ENCODE peak calls at places on chromosomes 3 and 15, in ten cellular contexts. K, W, U, F, Z, I, T, L, N and G are unnamed samples. For H3K4me1, the result is how much of the 10 kb centered on the place peaks cover.

GRCh38 chr3:126525091-126525852 is 1.3 kb downstream of the CHST13 start:
- DNase-seq in K (no peak), I (no peak), Z (no peak), T (peak), F (no peak), L (no peak), W (no peak), N (no peak), U (no peak), G (peak)

GRCh38 chr15:62483817-62484216 is 318.7 kb upstream of the C2CD4B start:
- DNase-seq in I (peak), T (no peak), U (no peak), Z (no peak), K (no peak), F (peak), W (no peak), L (peak), N (no peak), G (peak)

GRCh38 chr3:144821583-144821982 is 850.0 kb downstream of the DIPK2A start:
- DNase-seq in I (no peak), U (no peak), T (no peak), K (no peak), Z (no peak), F (no peak), L (peak), W (no peak), N (no peak), G (no peak)

GRCh38 chr3:14577897-14578296 is 37.8 kb upstream of the GRIP2 start:
- DNase-seq in T (no peak), I (no peak), N (no peak), U (no peak), Z (no peak), W (no peak), F (no peak), L (no peak), K (no peak), G (no peak)

GRCh38 chr3:64454179-64454578 is 228.9 kb upstream of the PRICKLE2 start:
- DNase-seq in N (no peak), T (no peak), W (peak), Z (no peak), K (no peak), L (peak), I (no peak), U (no peak), F (no peak), G (no peak)

GRCh38 chr3:142999881-143000280 is 1.5 kb upstream of the U2SURP start:
- DNase-seq in L (no peak), N (no peak), F (no peak), I (no peak), U (peak), K (no peak), Z (no peak), W (peak), T (no peak), G (no peak)

GRCh38 chr15:79101866-79102581 is 11.4 kb upstream of the RASGRF1 start:
- DNase-seq in F (no peak), W (no peak), L (peak), T (no peak), K (no peak), Z (no peak), I (no peak), U (no peak), N (peak), G (no peak)

GRCh38 chr3:64983583-64984359 is 296.0 kb upstream of the ADAMTS9 start:
- DNase-seq in I (peak), Z (no peak), L (peak), W (no peak), U (peak), N (no peak), T (no peak), F (no peak), K (no peak), G (peak)

GRCh38 chr15:39783244-39783820 is 691 bp upstream of the FSIP1 start:
- DNase-seq in L (peak), I (no peak), Z (no peak), K (no peak), T (no peak), U (peak), N (no peak), W (peak), F (no peak), G (no peak)

GRCh38 chr3:72042397-72043211 is 257.7 kb upstream of the PROK2 start:
- DNase-seq in W (peak), F (no peak), I (no peak), U (no peak), N (peak), Z (no peak), K (no peak), L (peak), T (no peak), G (no peak)

GRCh38 chr15:70826634-70827033 is 27.3 kb downstream of the LARP6 start:
- DNase-seq in W (peak), K (no peak), F (peak), L (peak), I (no peak), U (no peak), T (no peak), Z (no peak), N (peak), G (no peak)

GRCh38 chr3:10299175-10299574 is 6.4 kb upstream of the GHRL start:
- DNase-seq in T (no peak), U (no peak), N (no peak), K (no peak), I (no peak), F (no peak), W (no peak), L (peak), Z (no peak), G (no peak)

GRCh38 chr15:33534642-33535041 is 223.9 kb downstream of the RYR3 start:
- DNase-seq in N (no peak), W (no peak), K (no peak), U (no peak), L (no peak), T (no peak), Z (no peak), I (no peak), F (no peak), G (no peak)

GRCh38 chr3:112253301-112253971 is 40.6 kb downstream of the SLC9C1 start:
- DNase-seq in L (no peak), F (no peak), U (no peak), N (no peak), Z (no peak), W (no peak), K (no peak), T (no peak), I (no peak), G (no peak)

DNA sequence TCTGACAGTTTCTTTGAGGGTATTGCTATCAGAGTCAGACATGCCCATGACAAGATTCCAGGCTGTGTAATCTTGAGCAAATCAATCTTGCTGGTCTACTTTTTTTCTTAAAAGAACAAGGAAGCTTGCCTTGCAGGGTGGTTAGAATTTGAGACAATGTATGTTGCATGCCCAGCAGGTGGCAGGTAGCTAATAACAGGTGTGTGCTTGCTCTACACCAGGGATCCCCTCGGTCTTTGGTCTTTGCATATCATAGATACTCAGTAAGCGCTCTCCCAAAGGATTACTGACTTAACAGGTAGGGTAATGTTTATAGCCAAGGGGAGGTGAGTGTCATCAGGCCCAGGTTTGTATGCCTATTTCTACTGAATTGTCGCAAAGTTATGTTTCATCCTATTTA is 37.3 kb downstream of the CACNA1D start:
- DNase-seq in F (no peak), K (peak), L (no peak), W (no peak), N (no peak), Z (no peak), T (no peak), I (no peak), U (no peak), G (no peak)
- H3K4me3 ChIP-seq in F (no peak), K (no peak), L (no peak), W (no peak), N (no peak), Z (no peak), T (no peak), I (no peak), U (no peak), G (no peak)

GRCh38 chr15:64861331-64861730 is 19.6 kb downstream of the PLEKHO2 start:
- DNase-seq in K (no peak), T (no peak), L (no peak), N (no peak), W (no peak), U (no peak), Z (no peak), I (no peak), F (no peak), G (no peak)
- H3K4me1 ChIP-seq in K (under half), T (half or more), L (under half), N (under half), W (half or more), U (under half), Z (half or more), I (under half), F (half or more), G (under half)

DNA sequence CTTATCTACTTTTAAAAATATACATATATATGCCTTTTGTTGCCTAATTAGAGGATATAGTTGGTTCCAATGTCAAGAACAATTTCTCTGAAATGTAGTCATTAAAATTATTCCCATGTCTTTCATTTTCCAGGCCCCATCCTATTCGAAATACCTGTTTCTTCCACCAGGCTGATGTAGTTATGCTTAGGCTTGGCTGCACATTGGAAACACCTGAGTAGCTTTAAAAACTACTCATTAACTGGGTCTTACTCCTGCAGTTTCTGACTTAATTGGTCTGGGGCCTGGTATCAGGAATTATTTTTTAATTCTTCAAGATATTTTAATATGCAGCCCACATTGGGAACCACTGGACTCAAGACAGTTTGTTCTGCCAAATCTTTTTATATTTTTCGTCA is 53.7 kb downstream of the TGFBR2 start:
- DNase-seq in F (no peak), Z (no peak), N (no peak), T (no peak), U (no peak), I (no peak), L (no peak), K (no peak), W (no peak), G (no peak)
- H3K27ac ChIP-seq in F (peak), Z (no peak), N (peak), T (peak), U (no peak), I (peak), L (no peak), K (no peak), W (peak), G (peak)

GRCh38 chr15:69408841-69409240 is 5.3 kb upstream of the KIF23 start:
- DNase-seq in N (no peak), I (no peak), T (no peak), L (no peak), Z (no peak), W (no peak), F (no peak), U (no peak), K (no peak), G (no peak)

GRCh38 chr15:69412274-69412673 is 1.9 kb upstream of the KIF23 start:
- DNase-seq in W (no peak), L (no peak), U (no peak), I (no peak), Z (no peak), N (no peak), F (no peak), T (no peak), K (no peak), G (no peak)

GRCh38 chr15:69412701-69413100 is 1.4 kb upstream of the KIF23 start:
- DNase-seq in U (no peak), N (no peak), T (no peak), Z (no peak), F (no peak), K (no peak), I (no peak), W (no peak), L (no peak), G (no peak)

GRCh38 chr15:69407719-69408400 is 6.3 kb upstream of the KIF23 start:
- DNase-seq in K (no peak), I (no peak), N (no peak), T (no peak), U (no peak), W (no peak), F (no peak), Z (no peak), L (no peak), G (no peak)

GRCh38 chr15:69410290-69410874 is 3.8 kb upstream of the KIF23 start:
- DNase-seq in L (no peak), N (peak), K (no peak), Z (no peak), W (no peak), T (peak), I (no peak), U (peak), F (no peak), G (no peak)
- H3K4me3 ChIP-seq in L (no peak), N (peak), K (no peak), Z (no peak), W (no peak), T (no peak), I (no peak), U (no peak), F (no peak), G (no peak)

DNA sequence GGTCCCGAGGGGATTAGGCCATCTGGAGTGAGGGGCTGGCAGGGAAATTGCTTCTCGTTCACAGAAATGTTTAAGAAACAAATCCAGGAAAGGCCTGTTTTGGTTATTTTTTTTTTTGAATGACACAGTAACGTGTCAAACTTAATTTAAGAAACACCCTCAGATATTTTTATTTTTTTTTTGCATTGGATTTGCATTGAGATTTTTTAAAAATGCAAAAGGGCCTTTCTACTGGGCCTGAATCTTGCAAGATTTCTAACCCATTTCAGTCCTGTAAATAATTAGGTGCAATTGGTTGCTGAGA is 25.0 kb upstream of the KLF13 start:
- DNase-seq in L (no peak), N (no peak), F (no peak), T (no peak), W (no peak), K (no peak), I (no peak), Z (no peak), U (no peak), G (no peak)
- H3K4me1 ChIP-seq in L (under half), N (under half), F (under half), T (half or more), W (under half), K (under half), I (half or more), Z (under half), U (half or more), G (under half)

GRCh38 chr15:31360843-31361763 is 34.5 kb downstream of the KLF13 start:
- DNase-seq in Z (no peak), N (no peak), T (peak), U (peak), F (no peak), I (peak), L (no peak), W (no peak), K (no peak), G (no peak)
- H3K27ac ChIP-seq in Z (no peak), N (peak), T (peak), U (no peak), F (peak), I (peak), L (peak), W (no peak), K (peak), G (peak)

GRCh38 chr3:49199244-49199899 is 28.0 kb downstream of the KLHDC8B start:
- DNase-seq in K (peak), L (peak), Z (peak), T (peak), U (no peak), F (peak), W (no peak), N (peak), I (peak), G (peak)
- H3K4me3 ChIP-seq in K (peak), L (no peak), Z (peak), T (peak), U (no peak), F (peak), W (no peak), N (peak), I (peak), G (peak)

GRCh38 chr15:78007965-78008886 is 69.3 kb downstream of the TBC1D2B start:
- DNase-seq in Z (peak), K (peak), W (no peak), F (peak), U (no peak), T (no peak), L (peak), N (no peak), I (peak), G (peak)
- H3K4me1 ChIP-seq in Z (half or more), K (under half), W (under half), F (under half), U (under half), T (half or more), L (under half), N (under half), I (half or more), G (under half)

GRCh38 chr3:184740509-184741258 is 28.8 kb upstream of the MAGEF1 start:
- DNase-seq in U (no peak), L (peak), Z (no peak), K (peak), F (no peak), I (no peak), W (peak), T (peak), N (peak), G (no peak)
- H3K27ac ChIP-seq in U (no peak), L (peak), Z (no peak), K (peak), F (no peak), I (no peak), W (no peak), T (no peak), N (no peak), G (no peak)